ENCODE peak calls at places on chromosomes 2 and 18, in ten cellular contexts. V is lung; D is gastrocnemius medialis; L is AG10803; Q is mucosa of descending colon; Z is activated CD8-positive, alpha-beta memory T cell treated with anti-CD3 and anti-CD28 coated beads, Interleukin-2, amount 50 U/mL, for 48 hours; U is pancreas; F is OCI-LY7; P is RPMI7951; J is mesothelial cell of epicardium. T is an unnamed sample.

GRCh38 chr2:39136799-39137198 is 15.9 kb upstream of the SOS1 start:
- DNase-seq in P (no peak), D (no peak), Z (no peak), U (no peak), L (no peak), J (no peak), Q (no peak), V (no peak), F (no peak), T (no peak)

GRCh38 chr2:159903404-159904126 is 105.6 kb upstream of the CD302 start:
- DNase-seq in Z (peak), Q (peak), L (peak), J (no peak), U (peak), F (no peak), V (peak), D (no peak), P (peak), T (peak)

GRCh38 chr18:11040823-11041712 is 108.3 kb downstream of the PIEZO2 start:
- DNase-seq in J (no peak), D (peak), Z (no peak), L (peak), U (peak), V (peak), F (peak), Q (no peak), P (peak), T (peak)

GRCh38 chr2:105454801-105455485 is 56.1 kb upstream of the FHL2 start:
- DNase-seq in Q (peak), F (peak), V (no peak), L (peak), Z (no peak), J (no peak), D (no peak), U (no peak), P (peak), T (peak)

GRCh38 chr18:59455728-59456276 is 96.7 kb upstream of the LMAN1 start:
- DNase-seq in F (no peak), U (no peak), P (no peak), L (no peak), Z (no peak), V (no peak), J (no peak), Q (no peak), D (no peak), T (peak)

GRCh38 chr2:237431372-237431771 is 17.4 kb upstream of the COL6A3 start:
- DNase-seq in Q (no peak), F (no peak), D (no peak), V (no peak), J (no peak), P (peak), L (peak), U (no peak), Z (no peak), T (no peak)

GRCh38 chr2:215885621-215886020 is 127.7 kb downstream of the MREG start:
- DNase-seq in P (no peak), F (no peak), L (no peak), D (no peak), J (no peak), Z (no peak), U (no peak), Q (no peak), V (no peak), T (no peak)

GRCh38 chr2:85889648-85890281 is 975 bp upstream of the ST3GAL5 start:
- DNase-seq in Z (no peak), J (no peak), V (peak), D (peak), L (no peak), U (peak), F (no peak), P (no peak), Q (peak), T (no peak)

GRCh38 chr2:29834624-29835023 is 86.8 kb downstream of the ALK start:
- DNase-seq in U (no peak), P (peak), J (no peak), V (no peak), Q (no peak), D (no peak), L (no peak), Z (no peak), F (no peak), T (no peak)

GRCh38 chr2:216222650-216223352 is 113.7 kb downstream of the XRCC5 start:
- DNase-seq in D (no peak), J (no peak), P (peak), F (peak), Q (no peak), Z (no peak), L (peak), U (no peak), V (no peak), T (peak)

GRCh38 chr2:98893871-98894270 is 42.2 kb downstream of the CRACDL start:
- DNase-seq in F (no peak), D (no peak), L (no peak), P (no peak), V (no peak), Z (no peak), J (no peak), Q (no peak), U (no peak), T (no peak)

GRCh38 chr2:25251032-25251460 is 82.7 kb upstream of the POMC start:
- DNase-seq in Q (no peak), D (no peak), V (no peak), F (no peak), J (no peak), Z (peak), U (no peak), L (no peak), P (no peak), T (no peak)

GRCh38 chr18:62388855-62389760 is 64.0 kb downstream of the TNFRSF11A start:
- DNase-seq in F (no peak), U (no peak), L (peak), J (no peak), Q (no peak), V (no peak), D (no peak), P (peak), Z (no peak), T (no peak)

GRCh38 chr2:98832172-98832571 is 101.2 kb upstream of the MGAT4A start:
- DNase-seq in Z (no peak), Q (no peak), U (no peak), J (no peak), D (no peak), V (no peak), P (no peak), L (no peak), F (no peak), T (no peak)

GRCh38 chr2:236977199-236977883 is 108.3 kb upstream of the COPS8 start:
- DNase-seq in J (no peak), Q (no peak), L (no peak), F (no peak), Z (no peak), P (no peak), V (no peak), D (no peak), U (no peak), T (no peak)

GRCh38 chr2:33378551-33379220 is 97.8 kb upstream of the RASGRP3 start:
- DNase-seq in F (no peak), P (peak), Q (no peak), Z (no peak), D (no peak), J (no peak), U (no peak), L (peak), V (no peak), T (no peak)

GRCh38 chr2:62578837-62579640 is 73.0 kb upstream of the TMEM17 start:
- DNase-seq in J (no peak), L (peak), U (peak), P (peak), F (no peak), D (no peak), Q (no peak), Z (no peak), V (no peak), T (no peak)

GRCh38 chr2:53129851-53130250 is 637.8 kb upstream of the CHAC2 start:
- DNase-seq in J (no peak), Z (no peak), V (no peak), P (peak), U (no peak), L (peak), F (no peak), Q (no peak), D (no peak), T (no peak)

GRCh38 chr2:67514515-67514914 is 117.4 kb downstream of the ETAA1 start:
- DNase-seq in P (peak), Z (no peak), L (peak), V (no peak), F (no peak), Q (no peak), U (no peak), J (no peak), D (no peak), T (no peak)

T was measured in NAMALWA.